ENCODE peak calls at places on chromosomes 2 and 18, in six cellular contexts. One of them, this sample, is unnamed. For H3K27me3, the result is how much of the 10 kb centered on the place peaks cover.

GRCh38 chr18:58954986-58955385 is 90.3 kb downstream of the ZNF532 start:
- DNase-seq in Peyer's patch: no peak
- DNase-seq in mesenchymal stem cell: no peak
- DNase-seq in adipocyte: no peak
- DNase-seq in Panc1: no peak
- DNase-seq in ascending aorta: no peak
- DNase-seq in this sample: no peak

GRCh38 chr2:238336151-238336550 is 15.8 kb downstream of the TRAF3IP1 start:
- DNase-seq in mesenchymal stem cell: no peak
- DNase-seq in ascending aorta: no peak
- DNase-seq in adipocyte: peak
- DNase-seq in Panc1: no peak
- DNase-seq in Peyer's patch: no peak
- DNase-seq in this sample: no peak

GRCh38 chr2:26569216-26570082 is 71.7 kb downstream of the CIB4 start:
- DNase-seq in adipocyte: no peak
- DNase-seq in Peyer's patch: peak
- DNase-seq in mesenchymal stem cell: no peak
- DNase-seq in Panc1: no peak
- DNase-seq in ascending aorta: peak
- DNase-seq in this sample: no peak

GRCh38 chr18:55269632-55270031 is 310.4 kb upstream of the CCDC68 start:
- DNase-seq in mesenchymal stem cell: no peak
- DNase-seq in Peyer's patch: no peak
- DNase-seq in Panc1: no peak
- DNase-seq in ascending aorta: no peak
- DNase-seq in adipocyte: no peak
- DNase-seq in this sample: no peak

GRCh38 chr2:62219407-62220159 is 23.7 kb downstream of the B3GNT2 start:
- DNase-seq in Panc1: no peak
- DNase-seq in Peyer's patch: no peak
- DNase-seq in adipocyte: no peak
- DNase-seq in mesenchymal stem cell: no peak
- DNase-seq in ascending aorta: peak
- DNase-seq in this sample: no peak

GRCh38 chr18:11999431-11999830 is 18.1 kb downstream of the IMPA2 start:
- DNase-seq in Peyer's patch: no peak
- DNase-seq in mesenchymal stem cell: no peak
- DNase-seq in Panc1: no peak
- DNase-seq in ascending aorta: no peak
- DNase-seq in adipocyte: no peak
- DNase-seq in this sample: no peak

GRCh38 chr2:227460079-227460485 is 11.9 kb upstream of the AGFG1 start:
- DNase-seq in ascending aorta: no peak
- DNase-seq in Peyer's patch: no peak
- DNase-seq in adipocyte: no peak
- DNase-seq in mesenchymal stem cell: peak
- DNase-seq in Panc1: no peak
- DNase-seq in this sample: no peak

GRCh38 chr2:173264152-173264551 is 90.5 kb upstream of the CDCA7 start:
- DNase-seq in Peyer's patch: no peak
- DNase-seq in ascending aorta: no peak
- DNase-seq in Panc1: no peak
- DNase-seq in mesenchymal stem cell: no peak
- DNase-seq in adipocyte: no peak
- DNase-seq in this sample: peak

GRCh38 chr2:237471457-237472186 is 15.4 kb upstream of the MLPH start:
- DNase-seq in Panc1: no peak
- DNase-seq in ascending aorta: no peak
- DNase-seq in Peyer's patch: no peak
- DNase-seq in adipocyte: peak
- DNase-seq in mesenchymal stem cell: peak
- DNase-seq in this sample: peak

GRCh38 chr2:131641414-131642206 is 113.9 kb downstream of the CCDC74A start:
- DNase-seq in mesenchymal stem cell: peak
- DNase-seq in ascending aorta: no peak
- DNase-seq in Panc1: no peak
- DNase-seq in Peyer's patch: no peak
- DNase-seq in adipocyte: peak
- DNase-seq in this sample: no peak

GRCh38 chr2:27006602-27007415 is 26.0 kb upstream of the TMEM214 start:
- DNase-seq in Peyer's patch: no peak
- DNase-seq in mesenchymal stem cell: peak
- DNase-seq in ascending aorta: no peak
- DNase-seq in adipocyte: no peak
- DNase-seq in Panc1: no peak
- DNase-seq in this sample: no peak

GRCh38 chr2:9025746-9026145 is 22.3 kb upstream of the MBOAT2 start:
- DNase-seq in mesenchymal stem cell: no peak
- DNase-seq in Panc1: no peak
- DNase-seq in adipocyte: no peak
- DNase-seq in ascending aorta: no peak
- DNase-seq in Peyer's patch: no peak
- DNase-seq in this sample: no peak

GRCh38 chr2:67641302-67641701 is 244.2 kb downstream of the ETAA1 start:
- DNase-seq in adipocyte: no peak
- DNase-seq in Panc1: no peak
- DNase-seq in ascending aorta: no peak
- DNase-seq in mesenchymal stem cell: no peak
- DNase-seq in Peyer's patch: no peak
- DNase-seq in this sample: no peak

DNA sequence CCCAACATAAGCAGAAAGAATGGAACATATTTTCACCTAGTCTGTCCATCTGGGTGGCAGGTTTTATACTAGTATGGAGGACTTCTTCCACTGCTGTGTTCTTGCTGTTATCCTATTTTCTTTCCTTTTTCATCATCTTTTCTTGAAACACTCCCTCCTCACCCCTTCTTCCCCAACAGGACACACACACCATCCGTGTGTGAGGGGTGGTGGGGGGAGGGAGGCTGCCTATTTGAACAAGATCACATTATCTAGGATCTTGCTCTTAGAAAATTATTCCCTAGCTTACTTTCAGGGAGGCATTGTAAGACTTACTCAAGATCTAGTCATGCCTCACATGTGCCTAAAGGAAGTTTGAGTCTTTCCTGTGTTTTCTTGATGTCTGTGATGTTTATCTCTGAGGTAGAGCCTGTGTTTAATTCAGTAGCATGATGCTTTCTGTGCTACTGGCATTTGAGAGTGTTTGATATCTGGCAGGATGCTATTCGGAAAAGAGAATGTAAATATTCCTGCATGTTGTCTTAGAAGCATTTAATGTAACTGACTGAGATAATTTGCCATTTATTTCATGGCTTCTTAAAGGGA is 58.7 kb downstream of the GREB1L start:
- DNase-seq in ascending aorta: no peak
- DNase-seq in mesenchymal stem cell: peak
- DNase-seq in Panc1: no peak
- DNase-seq in Peyer's patch: no peak
- DNase-seq in adipocyte: no peak
- DNase-seq in this sample: no peak
- H3K4me3 ChIP-seq in ascending aorta: no peak
- H3K4me3 ChIP-seq in mesenchymal stem cell: no peak
- H3K4me3 ChIP-seq in Panc1: no peak
- H3K4me3 ChIP-seq in Peyer's patch: no peak
- H3K4me3 ChIP-seq in adipocyte: no peak
- H3K4me3 ChIP-seq in this sample: no peak

GRCh38 chr2:189799030-189799331 is 14.7 kb downstream of the PMS1 start:
- DNase-seq in adipocyte: no peak
- DNase-seq in ascending aorta: no peak
- DNase-seq in Peyer's patch: no peak
- DNase-seq in Panc1: no peak
- DNase-seq in mesenchymal stem cell: no peak
- DNase-seq in this sample: no peak

GRCh38 chr2:189803431-189803830 is 19.2 kb downstream of the PMS1 start:
- DNase-seq in Panc1: no peak
- DNase-seq in ascending aorta: no peak
- DNase-seq in adipocyte: no peak
- DNase-seq in mesenchymal stem cell: no peak
- DNase-seq in Peyer's patch: no peak
- DNase-seq in this sample: no peak

GRCh38 chr2:189798312-189799029 is 14.2 kb downstream of the PMS1 start:
- DNase-seq in Peyer's patch: no peak
- DNase-seq in ascending aorta: no peak
- DNase-seq in Panc1: no peak
- DNase-seq in mesenchymal stem cell: peak
- DNase-seq in adipocyte: peak
- DNase-seq in this sample: no peak

GRCh38 chr2:189799531-189799930 is 15.3 kb downstream of the PMS1 start:
- DNase-seq in Peyer's patch: no peak
- DNase-seq in ascending aorta: no peak
- DNase-seq in adipocyte: peak
- DNase-seq in mesenchymal stem cell: peak
- DNase-seq in Panc1: no peak
- DNase-seq in this sample: no peak

DNA sequence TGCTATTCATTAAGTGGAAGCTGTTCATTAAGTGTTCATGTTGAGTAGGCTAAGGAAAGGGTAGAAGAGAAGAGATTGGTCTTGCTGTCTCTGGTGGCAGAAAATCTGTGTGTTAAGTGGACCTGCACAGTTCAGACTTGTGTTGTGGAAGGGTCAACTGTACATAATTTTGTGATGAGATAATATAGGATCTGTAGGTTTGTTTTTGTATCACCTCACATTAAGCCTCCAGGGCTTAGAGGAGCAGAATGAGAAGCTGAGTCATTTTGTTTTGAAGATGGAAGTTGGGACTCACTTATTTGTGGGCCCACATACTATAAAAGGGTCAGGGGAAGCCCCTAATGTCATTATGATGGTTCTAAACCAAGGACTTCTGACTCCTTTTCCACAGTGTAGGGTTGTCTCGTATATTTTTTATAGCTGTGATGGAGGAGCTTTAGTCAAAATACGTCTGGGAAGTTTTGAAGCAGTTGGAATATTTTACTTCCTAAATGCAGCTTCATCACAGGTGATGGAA is 18.2 kb downstream of the PMS1 start:
- DNase-seq in mesenchymal stem cell: no peak
- DNase-seq in adipocyte: no peak
- DNase-seq in ascending aorta: no peak
- DNase-seq in Panc1: no peak
- DNase-seq in Peyer's patch: no peak
- DNase-seq in this sample: no peak
- H3K27me3 ChIP-seq in mesenchymal stem cell: under half
- H3K27me3 ChIP-seq in adipocyte: under half
- H3K27me3 ChIP-seq in ascending aorta: under half
- H3K27me3 ChIP-seq in Panc1: under half
- H3K27me3 ChIP-seq in Peyer's patch: under half
- H3K27me3 ChIP-seq in this sample: under half

GRCh38 chr2:196276421-196276820 is 105.0 kb upstream of the STK17B start:
- DNase-seq in adipocyte: no peak
- DNase-seq in ascending aorta: no peak
- DNase-seq in Panc1: no peak
- DNase-seq in Peyer's patch: no peak
- DNase-seq in mesenchymal stem cell: no peak
- DNase-seq in this sample: peak
- H3K4me3 ChIP-seq in adipocyte: peak
- H3K4me3 ChIP-seq in ascending aorta: no peak
- H3K4me3 ChIP-seq in Panc1: no peak
- H3K4me3 ChIP-seq in Peyer's patch: no peak
- H3K4me3 ChIP-seq in mesenchymal stem cell: no peak
- H3K4me3 ChIP-seq in this sample: no peak

DNA sequence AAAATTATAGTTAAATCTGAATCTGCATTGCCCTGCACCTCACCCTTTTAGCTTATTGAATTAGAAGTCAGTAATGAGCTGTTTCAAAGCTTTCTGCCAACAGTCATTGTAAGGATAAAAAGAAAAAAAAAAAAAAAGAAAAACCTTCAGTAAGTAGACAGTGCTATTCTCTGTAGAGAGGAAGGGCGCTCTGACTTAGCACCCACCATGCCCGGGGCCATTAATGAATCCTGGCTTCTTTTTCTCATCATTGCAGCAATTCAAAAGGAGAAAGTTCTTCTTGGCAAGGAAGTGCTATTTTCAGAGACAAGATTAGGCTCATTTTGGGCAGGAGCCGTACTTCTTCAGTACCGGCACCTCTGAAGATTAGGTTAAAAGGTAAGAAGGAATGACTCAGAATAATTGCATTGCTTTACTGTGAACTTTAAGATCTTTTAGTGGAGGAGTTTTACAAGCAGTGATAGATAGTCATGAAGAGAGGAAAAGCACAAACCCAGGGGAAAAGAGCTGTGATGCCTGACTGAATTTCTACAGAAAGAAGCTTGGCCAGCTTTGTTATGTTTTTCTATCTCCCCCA is 2041.2 kb upstream of the PIK3C3 start:
- DNase-seq in ascending aorta: no peak
- DNase-seq in mesenchymal stem cell: no peak
- DNase-seq in Peyer's patch: no peak
- DNase-seq in Panc1: no peak
- DNase-seq in adipocyte: no peak
- DNase-seq in this sample: no peak
- H3K27me3 ChIP-seq in ascending aorta: under half
- H3K27me3 ChIP-seq in mesenchymal stem cell: under half
- H3K27me3 ChIP-seq in Peyer's patch: under half
- H3K27me3 ChIP-seq in Panc1: under half
- H3K27me3 ChIP-seq in adipocyte: under half
- H3K27me3 ChIP-seq in this sample: under half

DNA sequence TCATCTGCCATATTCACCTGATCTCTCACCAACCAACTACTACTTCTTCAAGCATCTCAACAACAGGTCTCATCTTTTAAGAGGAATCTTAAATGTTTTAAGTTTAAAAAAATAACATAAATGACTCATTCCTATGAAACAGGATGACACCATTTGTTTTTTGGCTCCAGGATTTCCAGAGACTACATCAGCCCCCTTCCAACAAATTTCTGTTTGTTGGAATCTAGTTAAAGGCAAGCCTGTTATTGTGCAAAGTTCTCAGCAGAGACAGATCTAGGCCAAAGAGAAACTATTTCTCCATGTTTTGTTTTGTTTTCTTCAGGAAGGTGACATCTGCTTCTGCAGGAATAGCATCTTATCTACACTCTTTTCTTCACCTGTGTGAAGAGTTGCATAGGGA is 204.8 kb upstream of the SH3BP4 start:
- DNase-seq in mesenchymal stem cell: no peak
- DNase-seq in adipocyte: peak
- DNase-seq in ascending aorta: no peak
- DNase-seq in Peyer's patch: no peak
- DNase-seq in Panc1: no peak
- DNase-seq in this sample: no peak
- H3K4me3 ChIP-seq in mesenchymal stem cell: no peak
- H3K4me3 ChIP-seq in adipocyte: peak
- H3K4me3 ChIP-seq in ascending aorta: no peak
- H3K4me3 ChIP-seq in Peyer's patch: no peak
- H3K4me3 ChIP-seq in Panc1: no peak
- H3K4me3 ChIP-seq in this sample: no peak

DNA sequence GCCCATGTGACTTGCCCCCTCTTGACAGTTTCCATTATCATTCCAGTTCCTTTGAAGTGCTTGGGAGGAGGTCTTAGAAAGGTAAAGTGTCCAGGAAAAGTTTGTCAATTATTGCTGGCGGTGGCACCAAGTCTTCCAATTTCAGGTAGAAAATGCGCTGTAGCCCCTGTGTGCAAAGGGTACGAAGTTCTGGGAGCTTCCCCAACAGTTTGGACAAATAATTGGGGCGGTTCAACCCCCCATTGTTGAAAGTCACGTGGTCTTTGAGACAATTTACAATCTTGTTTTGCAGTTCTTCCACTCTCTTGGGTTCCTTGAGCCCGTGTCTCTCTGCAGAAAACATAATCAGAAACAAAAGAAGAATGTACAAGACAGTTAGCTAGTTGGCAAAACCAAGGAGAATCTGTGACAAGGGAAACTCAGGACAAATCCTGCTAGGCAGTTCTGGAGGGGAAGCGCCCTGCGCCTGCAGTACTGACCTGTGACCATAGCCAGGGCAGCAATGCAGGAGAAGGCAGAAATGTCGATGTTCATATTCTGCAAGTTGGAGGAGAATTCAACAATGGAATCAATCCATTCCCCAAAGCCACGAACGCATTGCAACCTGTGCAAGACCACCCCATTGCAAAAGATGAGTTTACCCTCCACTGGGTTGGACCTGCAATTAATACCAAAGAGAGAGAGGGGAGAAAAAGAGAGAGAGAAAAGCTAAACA is 6.7 kb downstream of the NR4A2 start:
- DNase-seq in Peyer's patch: no peak
- DNase-seq in Panc1: no peak
- DNase-seq in ascending aorta: no peak
- DNase-seq in mesenchymal stem cell: no peak
- DNase-seq in adipocyte: no peak
- DNase-seq in this sample: no peak
- H3K27me3 ChIP-seq in Peyer's patch: under half
- H3K27me3 ChIP-seq in Panc1: under half
- H3K27me3 ChIP-seq in ascending aorta: under half
- H3K27me3 ChIP-seq in mesenchymal stem cell: under half
- H3K27me3 ChIP-seq in adipocyte: under half
- H3K27me3 ChIP-seq in this sample: under half

This sample was measured in small intestine.